ENCODE peak calls at places on chromosomes 12 and 14, in seven cellular contexts. One of them, this sample, is unnamed.

GRCh38 chr12:64990991-64991570 is 130.0 kb downstream of the WIF1 start:
- DNase-seq in gastrocnemius medialis: no peak
- DNase-seq in pancreas: no peak
- DNase-seq in fibroblast of mammary gland: peak
- DNase-seq in mesothelial cell of epicardium: no peak
- DNase-seq in colonic mucosa: no peak
- DNase-seq in RWPE1: no peak
- DNase-seq in this sample: no peak

GRCh38 chr12:22879203-22879602 is 254.2 kb downstream of the ETNK1 start:
- DNase-seq in gastrocnemius medialis: no peak
- DNase-seq in pancreas: no peak
- DNase-seq in fibroblast of mammary gland: no peak
- DNase-seq in mesothelial cell of epicardium: no peak
- DNase-seq in colonic mucosa: no peak
- DNase-seq in RWPE1: no peak
- DNase-seq in this sample: no peak

GRCh38 chr12:15910864-15911696 is at the start of gene DERA:
- DNase-seq in gastrocnemius medialis: peak
- DNase-seq in pancreas: peak
- DNase-seq in fibroblast of mammary gland: peak
- DNase-seq in mesothelial cell of epicardium: peak
- DNase-seq in colonic mucosa: peak
- DNase-seq in RWPE1: peak
- DNase-seq in this sample: peak

GRCh38 chr12:3587402-3588013 is 96.5 kb downstream of the PRMT8 start:
- DNase-seq in gastrocnemius medialis: no peak
- DNase-seq in pancreas: no peak
- DNase-seq in fibroblast of mammary gland: no peak
- DNase-seq in mesothelial cell of epicardium: no peak
- DNase-seq in colonic mucosa: no peak
- DNase-seq in RWPE1: no peak
- DNase-seq in this sample: no peak

GRCh38 chr12:65495233-65495632 is 216.8 kb downstream of the MSRB3 start:
- DNase-seq in gastrocnemius medialis: no peak
- DNase-seq in pancreas: no peak
- DNase-seq in fibroblast of mammary gland: peak
- DNase-seq in mesothelial cell of epicardium: no peak
- DNase-seq in colonic mucosa: no peak
- DNase-seq in RWPE1: peak
- DNase-seq in this sample: no peak

GRCh38 chr12:63889236-63889635 is 44.7 kb downstream of the SRGAP1 start:
- DNase-seq in gastrocnemius medialis: no peak
- DNase-seq in pancreas: no peak
- DNase-seq in fibroblast of mammary gland: peak
- DNase-seq in mesothelial cell of epicardium: no peak
- DNase-seq in colonic mucosa: no peak
- DNase-seq in RWPE1: peak
- DNase-seq in this sample: no peak

GRCh38 chr12:60174914-60175313 is 579.1 kb downstream of the SLC16A7 start:
- DNase-seq in gastrocnemius medialis: no peak
- DNase-seq in pancreas: no peak
- DNase-seq in fibroblast of mammary gland: peak
- DNase-seq in mesothelial cell of epicardium: no peak
- DNase-seq in colonic mucosa: no peak
- DNase-seq in RWPE1: no peak
- DNase-seq in this sample: no peak

GRCh38 chr14:56199095-56199975 is 81.1 kb downstream of the PELI2 start:
- DNase-seq in gastrocnemius medialis: peak
- DNase-seq in pancreas: no peak
- DNase-seq in fibroblast of mammary gland: peak
- DNase-seq in mesothelial cell of epicardium: no peak
- DNase-seq in colonic mucosa: no peak
- DNase-seq in RWPE1: no peak
- DNase-seq in this sample: peak

GRCh38 chr12:111089616-111090015 is 169.2 kb upstream of the MYL2 start:
- DNase-seq in gastrocnemius medialis: no peak
- DNase-seq in pancreas: no peak
- DNase-seq in fibroblast of mammary gland: no peak
- DNase-seq in mesothelial cell of epicardium: no peak
- DNase-seq in colonic mucosa: no peak
- DNase-seq in RWPE1: no peak
- DNase-seq in this sample: no peak

GRCh38 chr12:32435921-32436710 is 36.8 kb downstream of the FGD4 start:
- DNase-seq in gastrocnemius medialis: no peak
- DNase-seq in pancreas: no peak
- DNase-seq in fibroblast of mammary gland: no peak
- DNase-seq in mesothelial cell of epicardium: no peak
- DNase-seq in colonic mucosa: no peak
- DNase-seq in RWPE1: peak
- DNase-seq in this sample: no peak

GRCh38 chr12:56644654-56645053 is 1.1 kb downstream of the ATP5F1B start:
- DNase-seq in gastrocnemius medialis: no peak
- DNase-seq in pancreas: no peak
- DNase-seq in fibroblast of mammary gland: peak
- DNase-seq in mesothelial cell of epicardium: no peak
- DNase-seq in colonic mucosa: no peak
- DNase-seq in RWPE1: no peak
- DNase-seq in this sample: no peak

GRCh38 chr14:43258396-43258795 is 1248.7 kb downstream of the FSCB start:
- DNase-seq in gastrocnemius medialis: no peak
- DNase-seq in pancreas: no peak
- DNase-seq in fibroblast of mammary gland: no peak
- DNase-seq in mesothelial cell of epicardium: no peak
- DNase-seq in colonic mucosa: no peak
- DNase-seq in RWPE1: no peak
- DNase-seq in this sample: no peak

GRCh38 chr14:32256606-32257005 is 53.5 kb upstream of the RNU6-8 start:
- DNase-seq in gastrocnemius medialis: no peak
- DNase-seq in pancreas: no peak
- DNase-seq in fibroblast of mammary gland: peak
- DNase-seq in mesothelial cell of epicardium: no peak
- DNase-seq in colonic mucosa: no peak
- DNase-seq in RWPE1: no peak
- DNase-seq in this sample: no peak

GRCh38 chr14:88266474-88266873 is 56.6 kb downstream of the KCNK10 start:
- DNase-seq in gastrocnemius medialis: no peak
- DNase-seq in pancreas: no peak
- DNase-seq in fibroblast of mammary gland: no peak
- DNase-seq in mesothelial cell of epicardium: no peak
- DNase-seq in colonic mucosa: no peak
- DNase-seq in RWPE1: no peak
- DNase-seq in this sample: no peak

GRCh38 chr14:88270781-88271180 is 52.3 kb downstream of the KCNK10 start:
- DNase-seq in gastrocnemius medialis: no peak
- DNase-seq in pancreas: peak
- DNase-seq in fibroblast of mammary gland: no peak
- DNase-seq in mesothelial cell of epicardium: no peak
- DNase-seq in colonic mucosa: peak
- DNase-seq in RWPE1: no peak
- DNase-seq in this sample: no peak

GRCh38 chr14:88272390-88273019 is 50.6 kb downstream of the KCNK10 start:
- DNase-seq in gastrocnemius medialis: no peak
- DNase-seq in pancreas: no peak
- DNase-seq in fibroblast of mammary gland: no peak
- DNase-seq in mesothelial cell of epicardium: no peak
- DNase-seq in colonic mucosa: no peak
- DNase-seq in RWPE1: no peak
- DNase-seq in this sample: no peak

GRCh38 chr14:88271205-88271604 is 51.9 kb downstream of the KCNK10 start:
- DNase-seq in gastrocnemius medialis: no peak
- DNase-seq in pancreas: peak
- DNase-seq in fibroblast of mammary gland: no peak
- DNase-seq in mesothelial cell of epicardium: no peak
- DNase-seq in colonic mucosa: no peak
- DNase-seq in RWPE1: no peak
- DNase-seq in this sample: no peak

GRCh38 chr14:88269816-88270416 is 53.2 kb downstream of the KCNK10 start:
- DNase-seq in gastrocnemius medialis: no peak
- DNase-seq in pancreas: peak
- DNase-seq in fibroblast of mammary gland: no peak
- DNase-seq in mesothelial cell of epicardium: no peak
- DNase-seq in colonic mucosa: peak
- DNase-seq in RWPE1: no peak
- DNase-seq in this sample: no peak
- TF ChIP-seq CTCF in gastrocnemius medialis: no peak
- TF ChIP-seq CTCF in pancreas: no peak
- TF ChIP-seq CTCF in fibroblast of mammary gland: no peak
- TF ChIP-seq CTCF in mesothelial cell of epicardium: no peak
- TF ChIP-seq CTCF in colonic mucosa: no peak
- TF ChIP-seq CTCF in RWPE1: no peak
- TF ChIP-seq CTCF in this sample: no peak

GRCh38 chr14:81066672-81067071 is 111.3 kb downstream of the TSHR start:
- DNase-seq in gastrocnemius medialis: no peak
- DNase-seq in pancreas: no peak
- DNase-seq in fibroblast of mammary gland: no peak
- DNase-seq in mesothelial cell of epicardium: no peak
- DNase-seq in colonic mucosa: no peak
- DNase-seq in RWPE1: no peak
- DNase-seq in this sample: no peak

GRCh38 chr14:81067156-81067555 is 111.7 kb downstream of the TSHR start:
- DNase-seq in gastrocnemius medialis: no peak
- DNase-seq in pancreas: no peak
- DNase-seq in fibroblast of mammary gland: no peak
- DNase-seq in mesothelial cell of epicardium: no peak
- DNase-seq in colonic mucosa: no peak
- DNase-seq in RWPE1: no peak
- DNase-seq in this sample: no peak

GRCh38 chr14:81062380-81062779 is 107.0 kb downstream of the TSHR start:
- DNase-seq in gastrocnemius medialis: no peak
- DNase-seq in pancreas: no peak
- DNase-seq in fibroblast of mammary gland: no peak
- DNase-seq in mesothelial cell of epicardium: no peak
- DNase-seq in colonic mucosa: no peak
- DNase-seq in RWPE1: no peak
- DNase-seq in this sample: no peak

GRCh38 chr14:81068384-81068783 is 113.0 kb downstream of the TSHR start:
- DNase-seq in gastrocnemius medialis: no peak
- DNase-seq in pancreas: no peak
- DNase-seq in fibroblast of mammary gland: no peak
- DNase-seq in mesothelial cell of epicardium: no peak
- DNase-seq in colonic mucosa: no peak
- DNase-seq in RWPE1: no peak
- DNase-seq in this sample: no peak

GRCh38 chr14:81062816-81063215 is 107.4 kb downstream of the TSHR start:
- DNase-seq in gastrocnemius medialis: no peak
- DNase-seq in pancreas: no peak
- DNase-seq in fibroblast of mammary gland: peak
- DNase-seq in mesothelial cell of epicardium: no peak
- DNase-seq in colonic mucosa: no peak
- DNase-seq in RWPE1: no peak
- DNase-seq in this sample: no peak
- TF ChIP-seq CTCF in gastrocnemius medialis: no peak
- TF ChIP-seq CTCF in pancreas: no peak
- TF ChIP-seq CTCF in fibroblast of mammary gland: peak
- TF ChIP-seq CTCF in mesothelial cell of epicardium: no peak
- TF ChIP-seq CTCF in colonic mucosa: no peak
- TF ChIP-seq CTCF in RWPE1: no peak
- TF ChIP-seq CTCF in this sample: peak

DNA sequence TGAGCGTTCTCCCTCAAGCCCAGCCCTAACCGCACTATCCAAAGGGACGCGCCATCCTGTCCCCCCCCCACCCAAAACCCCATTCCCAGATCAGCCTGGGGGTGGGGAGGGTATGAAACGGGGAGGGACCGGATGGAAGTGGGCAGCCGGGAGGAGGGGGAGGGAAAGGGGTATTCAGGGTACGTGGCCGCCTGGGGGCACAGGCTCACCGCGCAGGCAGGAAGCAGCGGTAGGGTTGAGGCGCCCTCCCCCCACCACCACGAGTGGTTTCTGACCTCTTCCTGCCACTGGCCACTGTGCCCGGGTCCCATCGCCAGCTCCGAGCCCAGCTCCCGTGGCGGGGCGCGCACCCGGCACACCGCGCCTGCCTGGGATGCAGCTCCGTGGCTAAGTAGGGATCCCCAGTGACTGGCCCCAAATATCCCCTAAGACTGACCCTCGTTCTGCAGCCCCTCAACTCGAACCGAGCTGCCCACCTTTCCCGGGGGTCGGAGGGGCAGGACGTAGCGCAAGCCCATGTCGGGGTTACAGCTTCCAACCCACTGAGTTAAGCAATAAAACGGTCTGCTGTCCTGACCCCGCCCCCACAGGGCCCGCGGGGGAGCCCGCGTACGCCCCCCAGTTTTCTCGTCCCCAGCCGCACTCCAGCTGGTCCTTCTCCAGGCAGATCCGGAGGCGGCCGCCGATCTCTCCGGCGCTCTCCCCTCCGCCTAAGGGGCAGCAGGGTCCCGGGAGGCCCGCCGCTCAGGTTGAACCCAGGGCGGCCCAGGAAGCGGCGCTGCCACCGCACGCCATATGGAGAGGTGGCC is 1.2 kb downstream of the ACTN1 start:
- DNase-seq in gastrocnemius medialis: peak
- DNase-seq in pancreas: peak
- DNase-seq in fibroblast of mammary gland: peak
- DNase-seq in mesothelial cell of epicardium: no peak
- DNase-seq in colonic mucosa: peak
- DNase-seq in RWPE1: peak
- DNase-seq in this sample: peak
- TF ChIP-seq CTCF in gastrocnemius medialis: no peak
- TF ChIP-seq CTCF in pancreas: no peak
- TF ChIP-seq CTCF in fibroblast of mammary gland: no peak
- TF ChIP-seq CTCF in mesothelial cell of epicardium: no peak
- TF ChIP-seq CTCF in colonic mucosa: no peak
- TF ChIP-seq CTCF in RWPE1: no peak
- TF ChIP-seq CTCF in this sample: no peak

GRCh38 chr12:7324176-7324575 is 20.3 kb downstream of the ACSM4 start:
- DNase-seq in gastrocnemius medialis: no peak
- DNase-seq in pancreas: no peak
- DNase-seq in fibroblast of mammary gland: no peak
- DNase-seq in mesothelial cell of epicardium: no peak
- DNase-seq in colonic mucosa: no peak
- DNase-seq in RWPE1: no peak
- DNase-seq in this sample: no peak

GRCh38 chr12:7322599-7322998 is 18.7 kb downstream of the ACSM4 start:
- DNase-seq in gastrocnemius medialis: no peak
- DNase-seq in pancreas: no peak
- DNase-seq in fibroblast of mammary gland: no peak
- DNase-seq in mesothelial cell of epicardium: no peak
- DNase-seq in colonic mucosa: no peak
- DNase-seq in RWPE1: no peak
- DNase-seq in this sample: no peak

GRCh38 chr12:7321624-7322023 is 17.8 kb downstream of the ACSM4 start:
- DNase-seq in gastrocnemius medialis: no peak
- DNase-seq in pancreas: no peak
- DNase-seq in fibroblast of mammary gland: no peak
- DNase-seq in mesothelial cell of epicardium: no peak
- DNase-seq in colonic mucosa: no peak
- DNase-seq in RWPE1: no peak
- DNase-seq in this sample: no peak

GRCh38 chr12:7319934-7320333 is 16.1 kb downstream of the ACSM4 start:
- DNase-seq in gastrocnemius medialis: no peak
- DNase-seq in pancreas: no peak
- DNase-seq in fibroblast of mammary gland: peak
- DNase-seq in mesothelial cell of epicardium: no peak
- DNase-seq in colonic mucosa: no peak
- DNase-seq in RWPE1: no peak
- DNase-seq in this sample: no peak
- TF ChIP-seq CTCF in gastrocnemius medialis: no peak
- TF ChIP-seq CTCF in pancreas: no peak
- TF ChIP-seq CTCF in fibroblast of mammary gland: no peak
- TF ChIP-seq CTCF in mesothelial cell of epicardium: no peak
- TF ChIP-seq CTCF in colonic mucosa: no peak
- TF ChIP-seq CTCF in RWPE1: no peak
- TF ChIP-seq CTCF in this sample: peak

GRCh38 chr14:57530571-57530970 is 36.9 kb upstream of the CCDC198 start:
- DNase-seq in gastrocnemius medialis: no peak
- DNase-seq in pancreas: no peak
- DNase-seq in fibroblast of mammary gland: no peak
- DNase-seq in mesothelial cell of epicardium: no peak
- DNase-seq in colonic mucosa: no peak
- DNase-seq in RWPE1: no peak
- DNase-seq in this sample: no peak

GRCh38 chr14:57526942-57527341 is 33.3 kb upstream of the CCDC198 start:
- DNase-seq in gastrocnemius medialis: no peak
- DNase-seq in pancreas: no peak
- DNase-seq in fibroblast of mammary gland: no peak
- DNase-seq in mesothelial cell of epicardium: no peak
- DNase-seq in colonic mucosa: no peak
- DNase-seq in RWPE1: no peak
- DNase-seq in this sample: no peak
- TF ChIP-seq CTCF in gastrocnemius medialis: no peak
- TF ChIP-seq CTCF in pancreas: no peak
- TF ChIP-seq CTCF in fibroblast of mammary gland: no peak
- TF ChIP-seq CTCF in mesothelial cell of epicardium: no peak
- TF ChIP-seq CTCF in colonic mucosa: no peak
- TF ChIP-seq CTCF in RWPE1: no peak
- TF ChIP-seq CTCF in this sample: no peak

This sample was measured in osteocyte.